ENCODE peak calls at places on chromosomes 13 and 19, in six cellular contexts. One of them, this sample, is unnamed.

GRCh38 chr13:105817498-105817897 is 718.0 kb downstream of the EFNB2 start:
- DNase-seq in GM23248: no peak
- DNase-seq in mesenchymal stem cell: no peak
- DNase-seq in colonic mucosa: no peak
- DNase-seq in fibroblast of lung: no peak
- DNase-seq in mesendoderm: no peak
- DNase-seq in this sample: no peak

GRCh38 chr19:49595819-49596404 is 4.9 kb downstream of the PRR12 start:
- DNase-seq in GM23248: no peak
- DNase-seq in mesenchymal stem cell: no peak
- DNase-seq in colonic mucosa: no peak
- DNase-seq in fibroblast of lung: no peak
- DNase-seq in mesendoderm: no peak
- DNase-seq in this sample: no peak

GRCh38 chr13:30997697-30998547 is 65.5 kb downstream of the TEX26 start:
- DNase-seq in GM23248: no peak
- DNase-seq in mesenchymal stem cell: no peak
- DNase-seq in colonic mucosa: no peak
- DNase-seq in fibroblast of lung: no peak
- DNase-seq in mesendoderm: no peak
- DNase-seq in this sample: no peak

GRCh38 chr19:19427935-19428334 is 22.5 kb downstream of the GATAD2A start:
- DNase-seq in GM23248: no peak
- DNase-seq in mesenchymal stem cell: no peak
- DNase-seq in colonic mucosa: no peak
- DNase-seq in fibroblast of lung: no peak
- DNase-seq in mesendoderm: no peak
- DNase-seq in this sample: no peak

GRCh38 chr13:27132538-27132937 is 39.1 kb downstream of the USP12 start:
- DNase-seq in GM23248: no peak
- DNase-seq in mesenchymal stem cell: no peak
- DNase-seq in colonic mucosa: no peak
- DNase-seq in fibroblast of lung: no peak
- DNase-seq in mesendoderm: no peak
- DNase-seq in this sample: no peak

GRCh38 chr19:677201-677600 is 1.0 kb downstream of the FSTL3 start:
- DNase-seq in GM23248: peak; percentile 93
- DNase-seq in mesenchymal stem cell: peak; percentile 88
- DNase-seq in colonic mucosa: peak; percentile 57
- DNase-seq in fibroblast of lung: peak; percentile 89
- DNase-seq in mesendoderm: no peak
- DNase-seq in this sample: peak; percentile 52

GRCh38 chr19:7869453-7869909 is 4.7 kb downstream of the PRR36 start:
- DNase-seq in GM23248: peak; percentile 67
- DNase-seq in mesenchymal stem cell: peak; percentile 61
- DNase-seq in colonic mucosa: peak; percentile 82
- DNase-seq in fibroblast of lung: no peak
- DNase-seq in mesendoderm: peak; percentile 70
- DNase-seq in this sample: peak; percentile 95

GRCh38 chr13:77637583-77637982 is 59.9 kb upstream of the SLAIN1 start:
- DNase-seq in GM23248: no peak
- DNase-seq in mesenchymal stem cell: no peak
- DNase-seq in colonic mucosa: no peak
- DNase-seq in fibroblast of lung: no peak
- DNase-seq in mesendoderm: no peak
- DNase-seq in this sample: no peak

GRCh38 chr13:60162096-60162495 is 1.6 kb downstream of the DIAPH3 start:
- DNase-seq in GM23248: peak; percentile 22
- DNase-seq in mesenchymal stem cell: no peak
- DNase-seq in colonic mucosa: no peak
- DNase-seq in fibroblast of lung: peak; percentile 40
- DNase-seq in mesendoderm: no peak
- DNase-seq in this sample: no peak

GRCh38 chr19:49833594-49833993 is 15.5 kb downstream of the MED25 start:
- DNase-seq in GM23248: no peak
- DNase-seq in mesenchymal stem cell: no peak
- DNase-seq in colonic mucosa: no peak
- DNase-seq in fibroblast of lung: no peak
- DNase-seq in mesendoderm: no peak
- DNase-seq in this sample: no peak

GRCh38 chr19:38395381-38396127 is 7.1 kb downstream of the SPRED3 start:
- DNase-seq in GM23248: no peak
- DNase-seq in mesenchymal stem cell: no peak
- DNase-seq in colonic mucosa: no peak
- DNase-seq in fibroblast of lung: no peak
- DNase-seq in mesendoderm: no peak
- DNase-seq in this sample: no peak

GRCh38 chr19:41420101-41420880 is 6.9 kb downstream of the B3GNT8 start:
- DNase-seq in GM23248: no peak
- DNase-seq in mesenchymal stem cell: no peak
- DNase-seq in colonic mucosa: no peak
- DNase-seq in fibroblast of lung: no peak
- DNase-seq in mesendoderm: no peak
- DNase-seq in this sample: no peak

GRCh38 chr19:55344444-55344843 is 4.8 kb downstream of the KMT5C start:
- DNase-seq in GM23248: no peak
- DNase-seq in mesenchymal stem cell: no peak
- DNase-seq in colonic mucosa: no peak
- DNase-seq in fibroblast of lung: peak; percentile 40
- DNase-seq in mesendoderm: no peak
- DNase-seq in this sample: peak; percentile 54

GRCh38 chr13:25286308-25286968 is 850 bp downstream of the MTMR6 start:
- DNase-seq in GM23248: peak; percentile 81
- DNase-seq in mesenchymal stem cell: peak; percentile 76
- DNase-seq in colonic mucosa: peak; percentile 46
- DNase-seq in fibroblast of lung: peak; percentile 56
- DNase-seq in mesendoderm: peak; percentile 48
- DNase-seq in this sample: peak; percentile 55

GRCh38 chr13:30880756-30881155 is 25.3 kb upstream of the MEDAG start:
- DNase-seq in GM23248: peak; percentile 95
- DNase-seq in mesenchymal stem cell: peak; percentile 97
- DNase-seq in colonic mucosa: no peak
- DNase-seq in fibroblast of lung: peak; percentile 96
- DNase-seq in mesendoderm: no peak
- DNase-seq in this sample: no peak

GRCh38 chr13:82118589-82118988 is 1763.7 kb downstream of the SLITRK1 start:
- DNase-seq in GM23248: no peak
- DNase-seq in mesenchymal stem cell: no peak
- DNase-seq in colonic mucosa: no peak
- DNase-seq in fibroblast of lung: no peak
- DNase-seq in mesendoderm: no peak
- DNase-seq in this sample: no peak

GRCh38 chr19:55095260-55096060 is 19.8 kb downstream of the EPS8L1 start:
- DNase-seq in GM23248: no peak
- DNase-seq in mesenchymal stem cell: no peak
- DNase-seq in colonic mucosa: no peak
- DNase-seq in fibroblast of lung: no peak
- DNase-seq in mesendoderm: peak; percentile 73
- DNase-seq in this sample: peak; percentile 79

GRCh38 chr19:18418725-18419194 is 438 bp upstream of the SSBP4 start:
- DNase-seq in GM23248: peak; percentile 79
- DNase-seq in mesenchymal stem cell: peak; percentile 68
- DNase-seq in colonic mucosa: peak; percentile 62
- DNase-seq in fibroblast of lung: no peak
- DNase-seq in mesendoderm: no peak
- DNase-seq in this sample: no peak

GRCh38 chr19:44282846-44283245 is 22.0 kb downstream of the ZNF235 start:
- DNase-seq in GM23248: peak; percentile 63
- DNase-seq in mesenchymal stem cell: no peak
- DNase-seq in colonic mucosa: no peak
- DNase-seq in fibroblast of lung: no peak
- DNase-seq in mesendoderm: no peak
- DNase-seq in this sample: no peak

GRCh38 chr19:30036154-30037129 is 94.4 kb downstream of the URI1 start:
- DNase-seq in GM23248: peak; percentile 33
- DNase-seq in mesenchymal stem cell: peak; percentile 3
- DNase-seq in colonic mucosa: no peak
- DNase-seq in fibroblast of lung: peak; percentile 60
- DNase-seq in mesendoderm: no peak
- DNase-seq in this sample: no peak

GRCh38 chr13:52961196-52961845 is 67.3 kb upstream of the OLFM4 start:
- DNase-seq in GM23248: no peak
- DNase-seq in mesenchymal stem cell: no peak
- DNase-seq in colonic mucosa: no peak
- DNase-seq in fibroblast of lung: no peak
- DNase-seq in mesendoderm: no peak
- DNase-seq in this sample: no peak

GRCh38 chr13:26587251-26587650 is 29.8 kb downstream of the WASF3 start:
- DNase-seq in GM23248: no peak
- DNase-seq in mesenchymal stem cell: no peak
- DNase-seq in colonic mucosa: no peak
- DNase-seq in fibroblast of lung: no peak
- DNase-seq in mesendoderm: no peak
- DNase-seq in this sample: no peak

GRCh38 chr19:22628401-22628800 is 5.7 kb upstream of the ZNF492 start:
- DNase-seq in GM23248: no peak
- DNase-seq in mesenchymal stem cell: no peak
- DNase-seq in colonic mucosa: no peak
- DNase-seq in fibroblast of lung: no peak
- DNase-seq in mesendoderm: no peak
- DNase-seq in this sample: no peak

GRCh38 chr19:30667746-30668145 is 295.6 kb downstream of the ZNF536 start:
- DNase-seq in GM23248: no peak
- DNase-seq in mesenchymal stem cell: no peak
- DNase-seq in colonic mucosa: no peak
- DNase-seq in fibroblast of lung: no peak
- DNase-seq in mesendoderm: no peak
- DNase-seq in this sample: peak; percentile 14

GRCh38 chr19:44303976-44304568 is 753 bp downstream of the ZNF235 start:
- DNase-seq in GM23248: peak; percentile 77
- DNase-seq in mesenchymal stem cell: peak; percentile 60
- DNase-seq in colonic mucosa: peak; percentile 23
- DNase-seq in fibroblast of lung: peak; percentile 46
- DNase-seq in mesendoderm: peak; percentile 32
- DNase-seq in this sample: peak; percentile 48

GRCh38 chr13:37491661-37492060 is 106.9 kb downstream of the POSTN start:
- DNase-seq in GM23248: no peak
- DNase-seq in mesenchymal stem cell: no peak
- DNase-seq in colonic mucosa: no peak
- DNase-seq in fibroblast of lung: no peak
- DNase-seq in mesendoderm: no peak
- DNase-seq in this sample: no peak

DNA sequence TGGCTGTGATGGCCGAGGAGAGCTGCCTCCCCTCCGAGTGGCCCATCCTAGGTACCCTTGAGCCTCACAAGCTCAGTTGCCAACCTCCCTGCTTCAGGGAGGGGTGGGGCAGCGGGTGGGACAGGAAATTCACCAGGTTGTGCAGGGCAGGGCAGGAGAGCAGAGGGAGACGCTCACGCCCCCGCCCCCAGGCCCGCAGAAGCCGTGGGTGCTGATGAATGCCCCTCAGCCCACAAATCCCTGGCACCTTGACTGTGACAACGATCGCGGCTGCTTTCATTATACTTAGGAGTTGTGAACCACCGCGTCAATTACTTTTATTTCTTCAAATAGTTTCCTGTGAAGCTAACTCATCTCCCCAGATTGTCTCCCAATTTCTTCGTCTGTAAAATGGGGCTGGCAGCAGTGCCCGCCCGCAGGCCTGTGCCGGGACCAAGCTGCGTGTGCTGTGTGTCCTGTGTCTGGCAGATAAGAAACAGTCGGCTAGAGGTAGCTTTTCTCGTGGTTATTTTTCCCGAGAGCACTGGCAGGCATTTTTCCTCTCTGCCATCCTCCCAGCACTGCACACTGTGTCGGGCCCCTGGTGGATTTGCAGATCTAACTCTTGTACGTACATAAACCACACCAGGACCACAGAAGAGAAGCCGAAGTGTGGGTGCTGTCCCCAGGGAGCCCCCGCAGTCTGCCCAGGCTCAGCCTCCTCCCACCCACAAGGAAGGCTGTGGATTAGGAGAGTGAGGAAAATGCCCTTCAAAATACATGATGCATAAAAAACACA is 7.9 kb upstream of the RASA3 start:
- DNase-seq in GM23248: no peak
- DNase-seq in mesenchymal stem cell: no peak
- DNase-seq in colonic mucosa: no peak
- DNase-seq in fibroblast of lung: no peak
- DNase-seq in mesendoderm: no peak
- DNase-seq in this sample: no peak
- H3K4me3 ChIP-seq in GM23248: no peak overlapping the region
- H3K4me3 ChIP-seq in mesenchymal stem cell: no peak overlapping the region
- H3K4me3 ChIP-seq in colonic mucosa: no peak overlapping the region
- H3K4me3 ChIP-seq in fibroblast of lung: no peak overlapping the region
- H3K4me3 ChIP-seq in mesendoderm: no peak overlapping the region
- H3K4me3 ChIP-seq in this sample: no peak overlapping the region

GRCh38 chr13:101647760-101648159 is 195.3 kb downstream of the ITGBL1 start:
- DNase-seq in GM23248: no peak
- DNase-seq in mesenchymal stem cell: no peak
- DNase-seq in colonic mucosa: no peak
- DNase-seq in fibroblast of lung: no peak
- DNase-seq in mesendoderm: no peak
- DNase-seq in this sample: no peak

GRCh38 chr13:101654916-101655315 is 202.4 kb downstream of the ITGBL1 start:
- DNase-seq in GM23248: peak; percentile 51
- DNase-seq in mesenchymal stem cell: no peak
- DNase-seq in colonic mucosa: no peak
- DNase-seq in fibroblast of lung: peak; percentile 80
- DNase-seq in mesendoderm: no peak
- DNase-seq in this sample: no peak

GRCh38 chr13:101649490-101650126 is 197.1 kb downstream of the ITGBL1 start:
- DNase-seq in GM23248: peak; percentile 88
- DNase-seq in mesenchymal stem cell: peak; percentile 60
- DNase-seq in colonic mucosa: no peak
- DNase-seq in fibroblast of lung: peak; percentile 81
- DNase-seq in mesendoderm: no peak
- DNase-seq in this sample: no peak

GRCh38 chr13:101648766-101649489 is 196.5 kb downstream of the ITGBL1 start:
- DNase-seq in GM23248: no peak
- DNase-seq in mesenchymal stem cell: no peak
- DNase-seq in colonic mucosa: no peak
- DNase-seq in fibroblast of lung: no peak
- DNase-seq in mesendoderm: no peak
- DNase-seq in this sample: no peak
- H3K9ac ChIP-seq in GM23248: no peak overlapping the region
- H3K9ac ChIP-seq in mesenchymal stem cell: no peak overlapping the region
- H3K9ac ChIP-seq in colonic mucosa: no peak overlapping the region
- H3K9ac ChIP-seq in fibroblast of lung: no peak overlapping the region
- H3K9ac ChIP-seq in mesendoderm: no peak overlapping the region
- H3K9ac ChIP-seq in this sample: no peak overlapping the region

DNA sequence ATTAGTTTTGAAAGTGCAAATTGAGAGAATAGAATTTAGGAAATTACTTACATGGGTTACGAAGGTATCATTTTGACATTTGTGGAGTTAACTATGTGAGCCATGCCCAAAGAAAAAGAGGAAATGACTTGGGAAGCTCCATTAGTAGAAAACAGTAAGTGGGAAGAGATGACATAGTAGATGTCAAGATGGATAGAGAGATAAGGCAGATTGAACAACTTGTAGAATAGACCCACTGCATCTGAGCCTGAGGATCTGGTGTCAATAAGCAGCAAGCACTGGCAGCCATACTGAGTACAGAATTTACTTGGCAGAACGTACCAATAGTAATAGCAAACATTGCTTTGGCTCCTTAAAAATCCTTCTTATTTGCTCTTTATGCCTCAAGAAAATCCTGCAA is 203.7 kb downstream of the GPC6 start:
- DNase-seq in GM23248: no peak
- DNase-seq in mesenchymal stem cell: no peak
- DNase-seq in colonic mucosa: no peak
- DNase-seq in fibroblast of lung: no peak
- DNase-seq in mesendoderm: no peak
- DNase-seq in this sample: no peak
- H3K4me3 ChIP-seq in GM23248: no peak overlapping the region
- H3K4me3 ChIP-seq in mesenchymal stem cell: no peak overlapping the region
- H3K4me3 ChIP-seq in colonic mucosa: no peak overlapping the region
- H3K4me3 ChIP-seq in fibroblast of lung: no peak overlapping the region
- H3K4me3 ChIP-seq in mesendoderm: no peak overlapping the region
- H3K4me3 ChIP-seq in this sample: no peak overlapping the region

GRCh38 chr19:40026597-40026970 is 29.4 kb downstream of the ZNF780B start:
- DNase-seq in GM23248: no peak
- DNase-seq in mesenchymal stem cell: no peak
- DNase-seq in colonic mucosa: no peak
- DNase-seq in fibroblast of lung: no peak
- DNase-seq in mesendoderm: no peak
- DNase-seq in this sample: no peak
- H3K9ac ChIP-seq in GM23248: no peak overlapping the region
- H3K9ac ChIP-seq in mesenchymal stem cell: no peak overlapping the region
- H3K9ac ChIP-seq in colonic mucosa: no peak overlapping the region
- H3K9ac ChIP-seq in fibroblast of lung: no peak overlapping the region
- H3K9ac ChIP-seq in mesendoderm: no peak overlapping the region
- H3K9ac ChIP-seq in this sample: no peak overlapping the region

This sample was measured in endodermal cell.